ENCODE peak calls at places on chromosomes 12 and 14, in nine cellular contexts. P is GM18507, C is fibroblast of pulmonary artery, F is left ventricle myocardium inferior, D is ELR, I is type B pancreatic cell, N is IMR-90, E is T-helper 2 cell, L is glomerular endothelial cell. Q is an unnamed sample.

GRCh38 chr14:34113051-34113511 is 162.2 kb upstream of the EGLN3 start:
- DNase-seq in P (no peak), C (peak; percentile 25), F (no peak), D (peak; percentile 67), I (no peak), N (peak; percentile 31), E (no peak), L (no peak), Q (no peak)

GRCh38 chr14:92099802-92100201 is 6.6 kb downstream of the ATXN3 start:
- DNase-seq in P (no peak), C (no peak), F (no peak), D (peak; percentile 35), I (no peak), N (peak; percentile 17), E (no peak), L (no peak), Q (no peak)

GRCh38 chr12:78388461-78388860 is 476.1 kb upstream of the SYT1 start:
- DNase-seq in P (no peak), C (no peak), F (no peak), D (no peak), I (no peak), N (no peak), E (no peak), L (no peak), Q (no peak)

GRCh38 chr14:103186894-103187586 is 63.8 kb downstream of the TNFAIP2 start:
- DNase-seq in P (no peak), C (no peak), F (no peak), D (no peak), I (no peak), N (no peak), E (no peak), L (no peak), Q (no peak)

GRCh38 chr12:89225808-89226368 is 126.4 kb downstream of the DUSP6 start:
- DNase-seq in P (no peak), C (peak; percentile 96), F (no peak), D (peak; percentile 95), I (no peak), N (peak; percentile 93), E (no peak), L (no peak), Q (no peak)

GRCh38 chr14:102085503-102085902 is 1.3 kb downstream of the HSP90AA1 start:
- DNase-seq in P (no peak), C (no peak), F (no peak), D (no peak), I (no peak), N (no peak), E (no peak), L (no peak), Q (no peak)

GRCh38 chr12:124967016-124967739 is 21.8 kb downstream of the DHX37 start:
- DNase-seq in P (no peak), C (no peak), F (no peak), D (no peak), I (no peak), N (no peak), E (no peak), L (no peak), Q (no peak)

GRCh38 chr12:15995801-15996200 is 84.7 kb downstream of the DERA start:
- DNase-seq in P (no peak), C (no peak), F (no peak), D (no peak), I (no peak), N (no peak), E (no peak), L (no peak), Q (no peak)

GRCh38 chr14:102066041-102066451 is 20.8 kb downstream of the HSP90AA1 start:
- DNase-seq in P (no peak), C (no peak), F (no peak), D (no peak), I (no peak), N (no peak), E (no peak), L (no peak), Q (no peak)

GRCh38 chr12:56677680-56678079 is 10.4 kb downstream of the PTGES3 start:
- DNase-seq in P (no peak), C (no peak), F (no peak), D (no peak), I (no peak), N (no peak), E (no peak), L (no peak), Q (no peak)

GRCh38 chr14:78848234-78848820 is 678.2 kb downstream of the NRXN3 start:
- DNase-seq in P (no peak), C (peak; percentile 42), F (no peak), D (peak; percentile 61), I (no peak), N (peak; percentile 31), E (no peak), L (no peak), Q (peak; percentile 6)

Q was measured in GM19239.